ENCODE peak calls at places on chromosomes 6 and 20, in five cellular contexts. S is fibroblast of mammary gland, X is BJ, W is IMR-90, D is AG04449. T is an unnamed sample.

GRCh38 chr6:105879902-105880547 is 206.1 kb upstream of the PRDM1 start:
- DNase-seq in W (no peak), S (no peak), X (no peak), D (no peak), T (no peak)

GRCh38 chr6:52392944-52393343 is 27.2 kb upstream of the EFHC1 start:
- DNase-seq in W (peak), S (peak), D (peak), X (no peak), T (no peak)

GRCh38 chr6:99348823-99349619 is 453 bp downstream of the FAXC start:
- DNase-seq in S (no peak), W (peak), X (no peak), D (no peak), T (no peak)

GRCh38 chr6:27312146-27312949 is at the start of gene POM121L2:
- DNase-seq in S (peak), X (no peak), D (no peak), W (peak), T (no peak)

GRCh38 chr6:147207351-147207750 is 3.1 kb downstream of the STXBP5 start:
- DNase-seq in D (no peak), S (peak), X (no peak), W (no peak), T (no peak)

GRCh38 chr20:8661229-8662023 is 407.5 kb upstream of the PLCB4 start:
- DNase-seq in D (no peak), X (no peak), S (no peak), W (no peak), T (no peak)

GRCh38 chr6:48109902-48110301 is 1.1 kb downstream of the PTCHD4 start:
- DNase-seq in S (no peak), X (no peak), W (no peak), D (no peak), T (no peak)

GRCh38 chr6:156783958-156784357 is 6.8 kb downstream of the ARID1B start:
- DNase-seq in S (no peak), D (no peak), W (no peak), X (no peak), T (no peak)

GRCh38 chr6:47076422-47077344 is 34.6 kb upstream of the ADGRF1 start:
- DNase-seq in S (no peak), W (no peak), D (no peak), X (no peak), T (no peak)

GRCh38 chr6:152984387-152984872 is 1.6 kb upstream of the FBXO5 start:
- DNase-seq in X (no peak), S (no peak), D (no peak), W (no peak), T (no peak)

GRCh38 chr6:27865952-27866369 is 46.2 kb downstream of the OR2B2 start:
- DNase-seq in D (no peak), S (no peak), W (no peak), X (no peak), T (no peak)

GRCh38 chr20:37393863-37394542 is 48.1 kb downstream of the SRC start:
- DNase-seq in S (no peak), D (no peak), W (no peak), X (no peak), T (no peak)

GRCh38 chr20:34552569-34552968 is 5.9 kb upstream of the MAP1LC3A start:
- DNase-seq in W (no peak), S (no peak), D (no peak), X (no peak), T (no peak)

GRCh38 chr6:155224031-155224451 is 39.8 kb upstream of the CLDN20 start:
- DNase-seq in X (peak), W (peak), S (peak), D (peak), T (peak)

GRCh38 chr6:129264480-129265045 is 381.6 kb downstream of the LAMA2 start:
- DNase-seq in W (peak), S (no peak), D (no peak), X (no peak), T (no peak)

GRCh38 chr6:129263117-129263516 is 380.2 kb downstream of the LAMA2 start:
- DNase-seq in S (no peak), W (no peak), D (no peak), X (no peak), T (no peak)

GRCh38 chr6:129269076-129269475 is 386.1 kb downstream of the LAMA2 start:
- DNase-seq in S (no peak), W (peak), X (no peak), D (no peak), T (no peak)

GRCh38 chr6:129269891-129270290 is 387.0 kb downstream of the LAMA2 start:
- DNase-seq in X (no peak), W (no peak), S (no peak), D (no peak), T (no peak)

DNA sequence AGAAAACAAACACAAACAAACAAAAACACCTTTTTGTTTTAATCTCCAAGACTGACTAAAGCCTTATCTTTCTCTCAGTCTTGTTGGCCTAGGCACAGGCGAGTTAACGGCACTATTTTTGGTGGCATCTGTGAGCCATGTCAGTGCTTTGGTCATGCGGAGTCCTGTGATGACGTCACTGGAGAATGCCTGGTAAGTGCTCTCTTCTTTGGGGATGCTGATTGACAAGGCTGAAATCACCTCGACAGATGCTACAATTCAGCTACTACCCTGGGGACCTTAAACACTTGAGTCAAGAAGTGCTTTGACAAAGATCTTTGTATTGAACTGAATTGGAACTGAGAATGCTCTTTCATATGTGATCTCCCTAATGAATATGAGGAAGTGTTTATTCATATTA is 384.1 kb downstream of the LAMA2 start:
- DNase-seq in W (no peak), D (no peak), X (no peak), S (no peak), T (no peak)
- H3K4me3 ChIP-seq in W (no peak), D (no peak), X (no peak), S (no peak), T (no peak)

GRCh38 chr6:6584310-6585002 is 4.1 kb upstream of the LY86 start:
- DNase-seq in S (no peak), D (no peak), X (no peak), W (no peak), T (no peak)
- TF ChIP-seq CTCF in S (no peak), D (no peak), X (no peak), W (no peak), T (no peak)

GRCh38 chr6:95503568-95503967 is 73.8 kb upstream of the MANEA start:
- DNase-seq in D (no peak), X (no peak), S (no peak), W (no peak), T (no peak)
- H3K4me3 ChIP-seq in D (no peak), X (no peak), S (no peak), W (no peak), T (no peak)

GRCh38 chr6:2853766-2854393 is 12.2 kb upstream of the SERPINB1 start:
- DNase-seq in X (no peak), W (peak), S (peak), D (peak), T (no peak)

GRCh38 chr6:2855061-2855519 is 13.4 kb upstream of the SERPINB1 start:
- DNase-seq in W (no peak), D (no peak), S (no peak), X (no peak), T (no peak)

GRCh38 chr6:2852921-2853322 is 11.3 kb upstream of the SERPINB1 start:
- DNase-seq in W (no peak), S (no peak), D (no peak), X (no peak), T (no peak)

GRCh38 chr6:2852514-2852855 is 10.8 kb upstream of the SERPINB1 start:
- DNase-seq in X (no peak), W (no peak), D (no peak), S (no peak), T (no peak)

DNA sequence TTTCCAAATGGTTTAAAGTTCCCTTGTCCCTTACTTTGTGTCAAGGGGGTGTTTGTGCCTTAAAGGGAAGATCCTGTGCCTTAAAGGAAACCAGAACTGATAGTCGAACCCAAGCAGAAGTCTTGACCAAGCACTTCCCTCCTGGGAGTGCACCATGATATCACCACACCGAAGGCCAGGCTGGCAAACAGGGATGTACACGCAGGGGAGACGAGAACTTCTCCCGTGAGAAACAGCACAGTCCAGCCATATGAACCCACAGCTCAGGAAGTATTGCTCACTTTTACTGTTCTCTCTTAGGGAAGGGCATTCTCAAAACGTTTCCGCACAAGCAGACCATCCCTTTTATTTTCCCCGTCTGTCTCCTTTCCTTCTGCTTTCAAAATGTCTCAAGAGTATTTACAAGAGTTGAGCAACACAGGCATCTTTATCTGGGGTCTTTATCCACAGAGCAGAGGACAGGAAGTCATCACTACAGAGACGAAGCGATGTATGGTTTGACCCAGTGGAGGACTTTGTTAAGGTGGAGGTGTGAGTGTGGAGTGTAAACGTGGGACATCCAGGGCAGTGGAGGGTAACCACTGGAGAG is 12.8 kb upstream of the SERPINB1 start:
- DNase-seq in X (no peak), W (peak), S (peak), D (no peak), T (no peak)
- TF ChIP-seq CTCF in X (no peak), W (no peak), S (no peak), D (no peak), T (no peak)

DNA sequence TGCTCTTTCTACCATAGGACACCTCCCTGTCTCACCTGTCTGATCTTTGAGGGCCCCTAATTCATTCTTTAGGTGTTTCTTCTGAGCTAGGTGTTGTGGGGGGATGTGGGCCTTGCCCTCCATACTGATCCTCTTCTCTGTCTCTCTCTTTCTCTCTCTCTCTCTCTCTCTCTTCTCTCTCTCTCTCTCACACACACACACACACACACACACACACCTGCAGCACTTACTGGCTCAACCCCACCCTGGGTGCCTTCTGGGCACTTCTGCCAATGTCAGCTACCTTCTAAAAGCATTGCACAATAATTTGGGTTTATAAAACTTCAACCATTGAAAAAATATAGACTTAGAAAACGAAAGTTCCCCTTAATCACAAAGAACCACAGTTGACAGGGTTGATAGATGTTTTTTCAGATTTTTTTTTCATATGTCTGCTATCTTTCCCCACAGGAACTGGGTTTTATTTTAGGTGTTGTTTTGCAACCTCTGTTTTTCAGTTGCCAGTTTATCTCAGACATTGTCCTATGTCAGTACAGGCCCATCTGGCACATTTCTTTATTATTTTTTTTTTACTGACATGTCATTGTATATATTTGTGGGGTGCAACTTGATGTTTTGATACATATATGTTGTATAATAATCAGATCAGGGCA is 28.1 kb downstream of the PKIG start:
- DNase-seq in D (no peak), W (no peak), S (no peak), X (no peak), T (no peak)
- H3K4me3 ChIP-seq in D (no peak), W (no peak), S (no peak), X (no peak), T (no peak)

T was measured in astrocyte of the cerebellum.